ENCODE peak calls at places on chromosomes 6 and 20, in four cellular contexts. R is nucleus accumbens, F is right cardiac atrium, I is ureter. B is an unnamed sample.

GRCh38 chr6:21390537-21391213 is 202.9 kb upstream of the SOX4 start:
- DNase-seq in R (no peak), F (no peak), I (no peak), B (no peak)

GRCh38 chr20:16846011-16846410 is 97.9 kb downstream of the OTOR start:
- DNase-seq in R (no peak), F (no peak), I (no peak), B (no peak)

GRCh38 chr6:29845405-29846006 is 17.9 kb downstream of the HLA-G start:
- DNase-seq in R (peak), F (no peak), I (no peak), B (no peak)

GRCh38 chr6:52839124-52840055 is 1.2 kb downstream of the GSTA5 start:
- DNase-seq in R (no peak), F (no peak), I (no peak), B (peak)

GRCh38 chr20:10658876-10659632 is 14.7 kb downstream of the JAG1 start:
- DNase-seq in R (no peak), F (no peak), I (no peak), B (no peak)

GRCh38 chr6:166411721-166412151 is 29.0 kb upstream of the MPC1 start:
- DNase-seq in R (no peak), F (no peak), I (no peak), B (no peak)

GRCh38 chr6:148272084-148272483 is 70.6 kb upstream of the SASH1 start:
- DNase-seq in R (no peak), F (no peak), I (no peak), B (no peak)

GRCh38 chr6:31058128-31058894 is 48.0 kb downstream of the MUC22 start:
- DNase-seq in R (no peak), F (no peak), I (no peak), B (no peak)

GRCh38 chr20:44457016-44457415 is 18.7 kb upstream of the TTPAL start:
- DNase-seq in R (no peak), F (no peak), I (no peak), B (no peak)

GRCh38 chr6:113385020-113385431 is 472.1 kb upstream of the MARCKS start:
- DNase-seq in R (no peak), F (no peak), I (no peak), B (no peak)

B was measured in substantia nigra.